ENCODE peak calls at places on chromosomes 7 and 10, in four cellular contexts. R is HepG2, Q is HCT116, K is K562. J is an unnamed sample.

GRCh38 chr7:101299511-101300464 is 21.8 kb downstream of the IFT22 start:
- DNase-seq in K (no peak), R (no peak), Q (no peak), J (no peak)

GRCh38 chr7:521221-522070 is 1.8 kb upstream of the PDGFA start:
- DNase-seq in Q (no peak), K (peak), R (no peak), J (no peak)

GRCh38 chr7:30800785-30801252 is 29.6 kb downstream of the MINDY4 start:
- DNase-seq in K (peak), R (peak), Q (peak), J (peak)

GRCh38 chr10:48938990-48939536 is 577 bp downstream of the LRRC18 start:
- DNase-seq in R (no peak), K (no peak), Q (no peak), J (no peak)

GRCh38 chr10:121956111-121957061 is 18.6 kb downstream of the NSMCE4A start:
- DNase-seq in K (no peak), R (no peak), Q (no peak), J (peak)

GRCh38 chr7:6628045-6628444 is 9.1 kb upstream of the ZNF316 start:
- DNase-seq in Q (no peak), R (no peak), K (no peak), J (no peak)

GRCh38 chr10:48470115-48470892 is 134.6 kb downstream of the ARHGAP22 start:
- DNase-seq in K (peak), R (no peak), Q (no peak), J (no peak)

GRCh38 chr7:130350945-130351663 is 6.5 kb downstream of the CPA5 start:
- DNase-seq in K (no peak), Q (no peak), R (peak), J (no peak)

GRCh38 chr7:69422473-69423102 is 175.7 kb upstream of the AUTS2 start:
- DNase-seq in R (no peak), Q (no peak), K (no peak), J (no peak)

GRCh38 chr7:115838829-115839228 is 191.7 kb downstream of the TFEC start:
- DNase-seq in R (no peak), K (no peak), Q (no peak), J (no peak)

GRCh38 chr7:87689374-87689773 is 61.2 kb downstream of the RUNDC3B start:
- DNase-seq in R (no peak), Q (no peak), K (no peak), J (no peak)

GRCh38 chr10:18010050-18010449 is 58.3 kb downstream of the SLC39A12 start:
- DNase-seq in K (no peak), Q (no peak), R (no peak), J (no peak)

GRCh38 chr7:34107306-34107705 is 202.0 kb downstream of the BMPER start:
- DNase-seq in Q (no peak), R (no peak), K (no peak), J (no peak)

GRCh38 chr7:30082686-30083085 is 52.1 kb upstream of the MTURN start:
- DNase-seq in K (no peak), R (no peak), Q (no peak), J (no peak)

GRCh38 chr7:90597879-90598278 is 1.8 kb downstream of the CDK14 start:
- DNase-seq in Q (no peak), K (no peak), R (no peak), J (no peak)

GRCh38 chr7:73567701-73568685 is 10.4 kb downstream of the TBL2 start:
- DNase-seq in Q (no peak), K (no peak), R (no peak), J (no peak)

GRCh38 chr7:133978502-133979295 is 148.4 kb upstream of the LRGUK start:
- DNase-seq in R (no peak), K (no peak), Q (no peak), J (no peak)

GRCh38 chr10:77116904-77117303 is 520.7 kb downstream of the KCNMA1 start:
- DNase-seq in R (no peak), K (no peak), Q (no peak), J (no peak)

GRCh38 chr7:111753968-111754367 is 191.7 kb upstream of the IMMP2L start:
- DNase-seq in R (no peak), K (no peak), Q (no peak), J (no peak)

GRCh38 chr10:132065491-132066105 is at the start of gene JAKMIP3:
- DNase-seq in K (peak), Q (no peak), R (peak), J (peak)

GRCh38 chr10:86556532-86556931 is 34.9 kb upstream of the WAPL start:
- DNase-seq in Q (no peak), K (no peak), R (no peak), J (no peak)

GRCh38 chr10:105585753-105586152 is 944.7 kb downstream of the SORCS3 start:
- DNase-seq in Q (no peak), K (no peak), R (peak), J (no peak)

DNA sequence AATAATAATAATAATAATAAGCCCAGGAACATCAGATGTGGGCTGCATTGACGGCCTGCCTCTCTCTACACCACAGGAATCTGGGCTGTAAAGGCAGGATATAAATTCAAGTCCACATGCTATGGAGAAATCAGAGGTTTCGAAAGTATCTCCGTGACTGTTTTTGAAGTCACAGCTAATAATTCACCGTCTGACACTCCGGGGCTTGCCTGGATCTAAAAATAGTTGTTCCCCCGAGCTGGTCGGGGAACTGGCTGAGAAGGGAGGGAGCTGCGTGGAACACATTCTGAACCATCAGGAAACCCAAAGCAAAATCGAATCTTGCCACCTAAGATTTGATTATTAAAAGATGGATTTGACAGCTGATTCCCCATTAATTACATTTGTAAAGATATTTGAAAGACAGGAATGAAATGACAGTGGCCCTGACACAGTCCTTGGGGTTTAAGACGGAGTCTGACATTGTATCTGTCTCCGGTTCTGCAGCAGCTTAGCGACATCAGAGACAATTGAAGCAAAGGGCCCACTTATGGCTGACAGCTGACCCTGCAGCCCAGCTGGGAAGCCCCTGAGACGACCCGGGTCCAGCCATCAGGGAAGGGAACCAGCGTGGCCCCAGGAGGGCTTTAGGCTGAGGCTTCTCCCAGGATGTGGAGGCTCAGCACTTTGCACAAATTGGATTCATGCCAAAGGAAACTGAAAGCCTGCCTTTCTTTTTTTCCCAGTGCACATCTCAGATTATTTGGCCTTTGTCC is 35.2 kb downstream of the KLF6 start:
- DNase-seq in K (no peak), R (peak), Q (no peak), J (no peak)
- TF ChIP-seq TCF7L2 in K (no peak), R (no peak), Q (no peak), J (no peak)

GRCh38 chr10:2784766-2785165 is 282.6 kb upstream of the PFKP start:
- DNase-seq in K (no peak), Q (no peak), R (no peak), J (no peak)
- TF ChIP-seq POLR2AphosphoS5 in K (no peak), Q (no peak), R (no peak), J (no peak)

DNA sequence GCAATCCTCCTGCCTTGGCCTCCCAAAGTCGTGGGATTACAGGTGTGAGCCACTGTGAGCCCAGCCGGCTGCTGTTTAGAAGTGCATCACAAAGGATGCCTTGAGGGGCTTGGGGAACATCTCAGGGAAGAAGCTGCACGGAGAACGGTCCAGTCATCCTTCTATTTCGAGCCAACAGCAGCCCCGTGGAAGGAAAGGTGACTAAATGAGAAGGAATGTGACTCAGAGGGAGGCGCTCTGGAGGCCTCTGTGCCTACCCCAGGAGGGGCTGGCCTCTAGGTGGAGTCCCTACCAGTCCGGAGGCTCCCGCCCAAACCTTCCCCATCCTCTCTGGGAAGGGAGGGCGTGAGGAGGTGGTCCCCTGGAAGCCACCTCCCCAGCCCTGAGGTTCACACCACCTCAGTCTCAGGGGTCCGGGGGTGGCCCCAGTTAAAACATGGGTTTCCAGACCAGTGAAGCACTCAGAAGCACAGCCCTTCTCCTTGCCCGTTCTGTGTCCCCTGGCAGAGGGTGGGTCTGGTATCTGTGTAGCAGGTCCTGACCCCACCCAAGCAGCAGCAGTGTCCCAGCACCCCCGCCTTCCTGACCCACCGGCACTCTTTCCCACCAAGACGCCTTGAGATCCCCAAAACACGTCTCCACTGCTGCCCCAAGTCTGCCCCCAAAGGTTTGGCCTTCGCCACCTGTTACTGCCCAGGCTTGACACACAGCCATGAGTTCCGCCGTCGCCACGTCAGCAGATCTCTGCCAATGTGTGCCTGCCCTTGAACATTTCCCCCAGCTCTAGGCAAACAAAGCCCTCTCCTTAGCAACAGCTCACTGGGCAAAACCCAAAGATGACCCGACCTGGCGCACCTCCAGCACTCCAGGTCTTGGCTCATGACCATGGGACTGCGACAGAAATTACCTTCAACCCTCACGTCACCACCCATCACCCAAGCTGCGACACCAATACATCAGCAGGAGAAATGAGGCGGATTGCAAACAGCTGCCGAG is 75.9 kb downstream of the CTBP2 start:
- DNase-seq in K (no peak), R (peak), Q (peak), J (peak)
- TF ChIP-seq TCF7L2 in K (no peak), R (no peak), Q (no peak), J (no peak)

DNA sequence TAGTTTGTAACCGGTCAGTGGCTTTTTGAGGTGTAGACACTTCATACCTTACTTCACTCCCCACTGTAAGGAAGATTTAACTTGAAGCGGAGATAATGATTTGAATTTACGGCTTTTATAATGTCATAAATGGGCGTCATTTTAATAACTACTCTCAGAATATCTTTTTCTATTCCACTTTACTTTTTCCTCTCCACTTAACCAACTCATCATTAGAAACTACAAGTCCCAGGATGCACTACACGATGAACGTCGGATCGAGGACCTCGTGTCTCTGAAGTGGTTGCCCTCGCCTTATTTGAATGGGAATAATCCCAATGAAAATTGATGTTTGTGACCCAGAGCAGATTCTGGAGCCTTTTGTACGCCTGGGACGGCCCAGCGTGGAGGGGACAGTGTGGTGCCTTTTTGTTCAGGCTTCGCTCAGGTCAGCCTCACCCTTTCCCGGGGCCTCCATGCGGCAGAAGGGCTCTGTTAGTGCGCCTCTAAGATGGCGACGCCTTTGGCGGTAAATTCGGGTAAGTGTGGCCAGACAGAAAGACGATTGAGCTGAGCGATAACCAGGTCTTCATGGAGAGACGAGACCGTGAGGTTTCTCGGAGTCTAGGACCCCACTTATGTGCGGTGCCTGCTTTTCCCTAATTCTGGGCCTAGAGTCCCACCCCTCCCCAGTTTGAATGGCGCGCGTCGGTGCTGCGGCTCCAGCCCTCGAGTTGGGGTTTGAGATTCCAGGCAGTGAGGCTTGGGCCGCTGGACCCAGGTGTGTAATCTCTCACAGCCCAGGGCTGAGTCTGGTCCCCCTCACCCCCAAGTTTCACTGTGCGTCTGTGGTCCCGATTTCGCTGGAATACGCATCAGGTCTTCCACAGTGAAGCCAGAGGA is at the start of gene NUP205:
- DNase-seq in K (peak), R (peak), Q (peak), J (peak)
- TF ChIP-seq POLR2AphosphoS5 in K (peak), R (peak), Q (peak), J (peak)

GRCh38 chr7:142508251-142508650 is 241.0 kb upstream of the PRSS1 start:
- DNase-seq in R (no peak), K (no peak), Q (peak), J (no peak)
- TF ChIP-seq TCF7L2 in R (no peak), K (no peak), Q (no peak), J (no peak)

GRCh38 chr10:110203500-110204455 is 3.6 kb upstream of the MXI1 start:
- DNase-seq in K (no peak), Q (no peak), R (no peak), J (no peak)
- TF ChIP-seq POLR2AphosphoS5 in K (no peak), Q (no peak), R (no peak), J (no peak)

GRCh38 chr7:155032978-155033377 is 30.1 kb upstream of the PAXIP1 start:
- DNase-seq in R (no peak), Q (no peak), K (no peak), J (no peak)
- TF ChIP-seq TCF7L2 in R (no peak), Q (no peak), K (no peak), J (no peak)